ENCODE peak calls at places on chromosome 1, in four cellular contexts. C is activated CD4-positive, CD25-positive, alpha-beta regulatory T cell; E is IMR-90; A is progenitor cell of endocrine pancreas. P is an unnamed sample.

GRCh38 chr1:6130596-6130995 is 49.5 kb downstream of the CHD5 start:
- DNase-seq in C (no peak), E (no peak), A (no peak), P (no peak)

GRCh38 chr1:156643266-156644092 is 1.6 kb downstream of the BCAN start:
- DNase-seq in C (no peak), E (no peak), A (no peak), P (no peak)

GRCh38 chr1:43292151-43292550 is 6.8 kb upstream of the C1orf210 start:
- DNase-seq in C (no peak), E (no peak), A (no peak), P (no peak)

GRCh38 chr1:69929278-69930057 is 275.9 kb downstream of the LRRC40 start:
- DNase-seq in C (no peak), E (no peak), A (no peak), P (no peak)

GRCh38 chr1:53180226-53180625 is 16.4 kb upstream of the CPT2 start:
- DNase-seq in C (no peak), E (peak; percentile 92), A (no peak), P (peak; percentile 85)

GRCh38 chr1:67429528-67430357 is 459 bp downstream of the SERBP1 start:
- DNase-seq in C (no peak), E (no peak), A (peak; percentile 12), P (peak; percentile 37)

GRCh38 chr1:36986241-36986955 is 47.9 kb downstream of the GRIK3 start:
- DNase-seq in C (no peak), E (no peak), A (no peak), P (no peak)

GRCh38 chr1:223180803-223181321 is 37.8 kb upstream of the TLR5 start:
- DNase-seq in C (no peak), E (no peak), A (no peak), P (no peak)

GRCh38 chr1:174021611-174022079 is 512 bp downstream of the RC3H1 start:
- DNase-seq in C (peak; percentile 19), E (peak; percentile 35), A (peak; percentile 47), P (peak; percentile 59)

P was measured in EH.